ENCODE peak calls at places on chromosomes 6 and 20, in eight cellular contexts. X is adrenal gland, S is suprapubic skin, J is A549, F is lower lobe of right lung, C is cardiac fibroblast, E is Panc1, H is AG10803. T is an unnamed sample.

GRCh38 chr20:41508335-41508734 is 109.8 kb downstream of the CHD6 start:
- DNase-seq in X (no peak), S (no peak), J (no peak), F (no peak), C (no peak), E (no peak), H (no peak), T (no peak)

GRCh38 chr6:112289039-112289566 is 34.7 kb upstream of the LAMA4 start:
- DNase-seq in X (peak; percentile 37), S (peak; percentile 85), J (no peak), F (peak; percentile 40), C (peak; percentile 97), E (no peak), H (peak; percentile 92), T (no peak)

GRCh38 chr20:10648651-10649050 is 25.1 kb downstream of the JAG1 start:
- DNase-seq in X (no peak), S (no peak), J (no peak), F (no peak), C (peak; percentile 39), E (no peak), H (peak; percentile 84), T (peak; percentile 72)

GRCh38 chr6:84860954-84861353 is 96.6 kb upstream of the TBX18 start:
- DNase-seq in X (no peak), S (no peak), J (no peak), F (no peak), C (no peak), E (no peak), H (no peak), T (no peak)

GRCh38 chr6:48567016-48567415 is 456.0 kb upstream of the PTCHD4 start:
- DNase-seq in X (no peak), S (no peak), J (no peak), F (no peak), C (peak; percentile 25), E (no peak), H (no peak), T (peak; percentile 90)

GRCh38 chr6:43274916-43275597 is 23.0 kb upstream of the SLC22A7 start:
- DNase-seq in X (no peak), S (no peak), J (no peak), F (no peak), C (no peak), E (no peak), H (no peak), T (no peak)

GRCh38 chr20:43584448-43585138 is 6.1 kb upstream of the IFT52 start:
- DNase-seq in X (no peak), S (no peak), J (no peak), F (no peak), C (peak; percentile 81), E (no peak), H (peak; percentile 92), T (peak; percentile 42)

GRCh38 chr6:156865019-156865629 is 87.9 kb downstream of the ARID1B start:
- DNase-seq in X (no peak), S (no peak), J (no peak), F (no peak), C (no peak), E (no peak), H (peak; percentile 53), T (no peak)

GRCh38 chr20:32789896-32790750 is 27.9 kb downstream of the DNMT3B start:
- DNase-seq in X (peak; percentile 77), S (no peak), J (peak; percentile 92), F (peak; percentile 72), C (peak; percentile 83), E (peak; percentile 64), H (peak; percentile 68), T (no peak)

GRCh38 chr6:129267028-129267427 is 384.1 kb downstream of the LAMA2 start:
- DNase-seq in X (no peak), S (no peak), J (no peak), F (no peak), C (no peak), E (no peak), H (no peak), T (no peak)

GRCh38 chr6:160513836-160514235 is 150.2 kb downstream of the LPA start:
- DNase-seq in X (no peak), S (no peak), J (no peak), F (no peak), C (no peak), E (no peak), H (no peak), T (no peak)

GRCh38 chr6:170371588-170371987 is 65.0 kb downstream of the FAM120B start:
- DNase-seq in X (no peak), S (no peak), J (no peak), F (no peak), C (peak; percentile 15), E (no peak), H (no peak), T (no peak)

GRCh38 chr6:26538572-26538902 is 371 bp downstream of the HMGN4 start:
- DNase-seq in X (no peak), S (no peak), J (no peak), F (no peak), C (no peak), E (no peak), H (no peak), T (no peak)

GRCh38 chr6:152124432-152125074 is 317.1 kb downstream of the ESR1 start:
- DNase-seq in X (no peak), S (no peak), J (peak; percentile 33), F (no peak), C (peak; percentile 82), E (peak; percentile 17), H (peak; percentile 74), T (no peak)

GRCh38 chr20:53883098-53883762 is 187.2 kb downstream of the BCAS1 start:
- DNase-seq in X (no peak), S (no peak), J (no peak), F (no peak), C (no peak), E (no peak), H (peak; percentile 80), T (no peak)

GRCh38 chr6:12288211-12288618 is 1.9 kb upstream of the EDN1 start:
- DNase-seq in X (peak; percentile 39), S (no peak), J (no peak), F (peak; percentile 58), C (no peak), E (no peak), H (no peak), T (no peak)

GRCh38 chr6:12280458-12280857 is 9.7 kb upstream of the EDN1 start:
- DNase-seq in X (no peak), S (no peak), J (no peak), F (no peak), C (peak; percentile 29), E (no peak), H (peak; percentile 69), T (no peak)

GRCh38 chr6:12280901-12281300 is 9.3 kb upstream of the EDN1 start:
- DNase-seq in X (no peak), S (no peak), J (no peak), F (no peak), C (no peak), E (no peak), H (peak; percentile 63), T (no peak)

GRCh38 chr6:12286381-12287132 is 3.6 kb upstream of the EDN1 start:
- DNase-seq in X (no peak), S (no peak), J (no peak), F (no peak), C (peak; percentile 65), E (no peak), H (peak; percentile 88), T (no peak)

GRCh38 chr6:12283904-12284303 is 6.3 kb upstream of the EDN1 start:
- DNase-seq in X (no peak), S (no peak), J (no peak), F (no peak), C (no peak), E (no peak), H (no peak), T (no peak)
- TF ChIP-seq CTCF in X (no peak), S (no peak), J (peak; percentile 16), F (no peak), C (no peak), E (no peak), H (no peak), T (no peak)

GRCh38 chr6:70377372-70377771 is 35.9 kb upstream of the FAM135A start:
- DNase-seq in X (no peak), S (no peak), J (no peak), F (no peak), C (no peak), E (no peak), H (no peak), T (no peak)

GRCh38 chr6:70380259-70380658 is 33.0 kb upstream of the FAM135A start:
- DNase-seq in X (no peak), S (no peak), J (no peak), F (no peak), C (no peak), E (no peak), H (no peak), T (no peak)

GRCh38 chr6:70381436-70381786 is 31.9 kb upstream of the FAM135A start:
- DNase-seq in X (no peak), S (no peak), J (no peak), F (no peak), C (no peak), E (no peak), H (no peak), T (no peak)

GRCh38 chr6:70380771-70381435 is 32.4 kb upstream of the FAM135A start:
- DNase-seq in X (no peak), S (no peak), J (no peak), F (no peak), C (no peak), E (no peak), H (no peak), T (no peak)

GRCh38 chr6:70379473-70380013 is 33.8 kb upstream of the FAM135A start:
- DNase-seq in X (no peak), S (no peak), J (no peak), F (no peak), C (no peak), E (no peak), H (no peak), T (no peak)
- H3K4me3 ChIP-seq in X (no peak overlapping the region), S (no peak overlapping the region), J (no peak overlapping the region), F (no peak overlapping the region), C (no peak overlapping the region), E (no peak overlapping the region), H (no peak overlapping the region), T (no peak overlapping the region)

DNA sequence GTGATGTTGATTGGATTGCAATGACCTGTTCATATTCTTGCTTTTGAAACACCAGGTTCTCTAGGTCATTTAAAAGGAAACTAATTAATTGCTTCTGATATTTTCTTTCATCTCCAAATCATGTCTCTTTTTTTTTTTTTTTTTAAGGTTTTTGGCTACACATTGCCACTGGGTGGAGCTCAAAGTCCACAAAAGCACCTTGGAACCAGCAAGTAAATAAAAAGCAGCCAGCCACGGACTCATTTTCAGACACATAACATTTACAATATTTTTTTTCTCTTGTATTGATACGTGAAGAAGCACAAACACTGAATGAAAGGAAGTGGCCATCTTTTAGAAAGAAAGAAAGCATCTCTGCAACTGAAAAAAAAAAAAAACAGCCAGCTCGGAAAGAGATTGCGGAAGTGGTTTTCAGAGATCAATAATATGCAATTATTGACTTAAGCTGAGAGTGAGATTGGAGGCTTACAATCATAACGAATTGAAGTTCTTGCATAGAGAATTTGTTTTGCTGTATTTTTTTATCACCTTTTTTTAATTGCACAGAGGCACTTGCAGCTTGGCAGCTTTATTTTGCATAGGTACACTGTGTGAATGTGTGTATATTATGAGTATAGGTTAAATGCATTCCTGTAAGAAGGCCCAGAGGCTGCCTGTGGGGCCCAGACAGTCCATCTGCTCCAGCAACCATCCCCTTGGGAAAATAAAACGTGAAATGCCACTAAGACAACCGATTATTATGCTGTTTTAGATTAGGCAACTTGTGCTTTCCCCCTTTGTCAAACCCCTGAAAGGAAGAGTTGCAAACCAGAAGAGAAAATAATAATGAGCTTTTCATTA is 28.2 kb downstream of the CGA start:
- DNase-seq in X (peak; percentile 40), S (no peak), J (peak; percentile 28), F (no peak), C (peak; percentile 79), E (peak; percentile 30), H (peak; percentile 60), T (peak; percentile 18)
- TF ChIP-seq CTCF in X (peak; percentile 39), S (peak; percentile 5), J (peak; percentile 63), F (peak; percentile 41), C (peak; percentile 45), E (peak; percentile 68), H (peak; percentile 59), T (peak; percentile 59)

GRCh38 chr6:150191809-150192208 is 49.0 kb downstream of the PPP1R14C start:
- DNase-seq in X (no peak), S (no peak), J (no peak), F (no peak), C (no peak), E (no peak), H (peak; percentile 67), T (no peak)
- H3K4me3 ChIP-seq in X (no peak overlapping the region), S (no peak overlapping the region), J (no peak overlapping the region), F (no peak overlapping the region), C (no peak overlapping the region), E (no peak overlapping the region), H (no peak overlapping the region), T (no peak overlapping the region)